ENCODE peak calls at places on chromosome 13, in ten cellular contexts. One of them, this sample, is unnamed.

GRCh38 chr13:84121456-84121855 is 239.2 kb upstream of the SLITRK1 start:
- DNase-seq in C1 segment of cervical spinal cord: no peak
- DNase-seq in NCI-H2081: no peak
- DNase-seq in kidney glomerular epithelial cell: no peak
- DNase-seq in RPMI7951: no peak
- DNase-seq in RWPE1: peak
- DNase-seq in T-helper 2 cell: no peak
- DNase-seq in breast epithelium: no peak
- DNase-seq in head of caudate nucleus: no peak
- DNase-seq in hypothalamus: no peak
- DNase-seq in this sample: no peak

GRCh38 chr13:31209172-31209818 is 9.5 kb downstream of the B3GLCT start:
- DNase-seq in C1 segment of cervical spinal cord: peak
- DNase-seq in NCI-H2081: peak
- DNase-seq in kidney glomerular epithelial cell: no peak
- DNase-seq in RPMI7951: peak
- DNase-seq in RWPE1: no peak
- DNase-seq in T-helper 2 cell: no peak
- DNase-seq in breast epithelium: no peak
- DNase-seq in head of caudate nucleus: peak
- DNase-seq in hypothalamus: no peak
- DNase-seq in this sample: peak

GRCh38 chr13:98476106-98476505 is 100.8 kb downstream of the STK24 start:
- DNase-seq in C1 segment of cervical spinal cord: no peak
- DNase-seq in NCI-H2081: no peak
- DNase-seq in kidney glomerular epithelial cell: no peak
- DNase-seq in RPMI7951: no peak
- DNase-seq in RWPE1: no peak
- DNase-seq in T-helper 2 cell: peak
- DNase-seq in breast epithelium: no peak
- DNase-seq in head of caudate nucleus: no peak
- DNase-seq in hypothalamus: no peak
- DNase-seq in this sample: no peak

GRCh38 chr13:112582305-112582704 is 5.6 kb downstream of the TUBGCP3 start:
- DNase-seq in C1 segment of cervical spinal cord: no peak
- DNase-seq in NCI-H2081: no peak
- DNase-seq in kidney glomerular epithelial cell: no peak
- DNase-seq in RPMI7951: no peak
- DNase-seq in RWPE1: no peak
- DNase-seq in T-helper 2 cell: no peak
- DNase-seq in breast epithelium: no peak
- DNase-seq in head of caudate nucleus: no peak
- DNase-seq in hypothalamus: no peak
- DNase-seq in this sample: no peak

GRCh38 chr13:23889598-23890224 is 511 bp upstream of the MIPEP start:
- DNase-seq in C1 segment of cervical spinal cord: no peak
- DNase-seq in NCI-H2081: no peak
- DNase-seq in kidney glomerular epithelial cell: no peak
- DNase-seq in RPMI7951: peak
- DNase-seq in RWPE1: peak
- DNase-seq in T-helper 2 cell: no peak
- DNase-seq in breast epithelium: no peak
- DNase-seq in head of caudate nucleus: no peak
- DNase-seq in hypothalamus: no peak
- DNase-seq in this sample: peak

GRCh38 chr13:32041429-32041828 is 9.9 kb downstream of the FRY start:
- DNase-seq in C1 segment of cervical spinal cord: no peak
- DNase-seq in NCI-H2081: no peak
- DNase-seq in kidney glomerular epithelial cell: no peak
- DNase-seq in RPMI7951: no peak
- DNase-seq in RWPE1: no peak
- DNase-seq in T-helper 2 cell: no peak
- DNase-seq in breast epithelium: no peak
- DNase-seq in head of caudate nucleus: no peak
- DNase-seq in hypothalamus: no peak
- DNase-seq in this sample: no peak

GRCh38 chr13:107138987-107139386 is 571.0 kb upstream of the ARGLU1 start:
- DNase-seq in C1 segment of cervical spinal cord: no peak
- DNase-seq in NCI-H2081: no peak
- DNase-seq in kidney glomerular epithelial cell: no peak
- DNase-seq in RPMI7951: no peak
- DNase-seq in RWPE1: no peak
- DNase-seq in T-helper 2 cell: no peak
- DNase-seq in breast epithelium: no peak
- DNase-seq in head of caudate nucleus: no peak
- DNase-seq in hypothalamus: no peak
- DNase-seq in this sample: peak

GRCh38 chr13:44713793-44714469 is 137.8 kb upstream of the TSC22D1 start:
- DNase-seq in C1 segment of cervical spinal cord: no peak
- DNase-seq in NCI-H2081: no peak
- DNase-seq in kidney glomerular epithelial cell: peak
- DNase-seq in RPMI7951: peak
- DNase-seq in RWPE1: peak
- DNase-seq in T-helper 2 cell: no peak
- DNase-seq in breast epithelium: no peak
- DNase-seq in head of caudate nucleus: no peak
- DNase-seq in hypothalamus: no peak
- DNase-seq in this sample: no peak

GRCh38 chr13:45113809-45114208 is 6.5 kb upstream of the GTF2F2 start:
- DNase-seq in C1 segment of cervical spinal cord: no peak
- DNase-seq in NCI-H2081: no peak
- DNase-seq in kidney glomerular epithelial cell: no peak
- DNase-seq in RPMI7951: no peak
- DNase-seq in RWPE1: no peak
- DNase-seq in T-helper 2 cell: no peak
- DNase-seq in breast epithelium: no peak
- DNase-seq in head of caudate nucleus: no peak
- DNase-seq in hypothalamus: no peak
- DNase-seq in this sample: no peak

GRCh38 chr13:89796196-89796595 is 1551.3 kb upstream of the MIR17HG start:
- DNase-seq in C1 segment of cervical spinal cord: no peak
- DNase-seq in NCI-H2081: no peak
- DNase-seq in kidney glomerular epithelial cell: no peak
- DNase-seq in RPMI7951: no peak
- DNase-seq in RWPE1: no peak
- DNase-seq in T-helper 2 cell: no peak
- DNase-seq in breast epithelium: no peak
- DNase-seq in head of caudate nucleus: no peak
- DNase-seq in hypothalamus: no peak
- DNase-seq in this sample: no peak

GRCh38 chr13:59906413-59907027 is 257.2 kb downstream of the DIAPH3 start:
- DNase-seq in C1 segment of cervical spinal cord: no peak
- DNase-seq in NCI-H2081: peak
- DNase-seq in kidney glomerular epithelial cell: peak
- DNase-seq in RPMI7951: peak
- DNase-seq in RWPE1: peak
- DNase-seq in T-helper 2 cell: no peak
- DNase-seq in breast epithelium: no peak
- DNase-seq in head of caudate nucleus: no peak
- DNase-seq in hypothalamus: no peak
- DNase-seq in this sample: peak

GRCh38 chr13:52650731-52651130 is 1.9 kb upstream of the SUGT1 start:
- DNase-seq in C1 segment of cervical spinal cord: no peak
- DNase-seq in NCI-H2081: no peak
- DNase-seq in kidney glomerular epithelial cell: no peak
- DNase-seq in RPMI7951: no peak
- DNase-seq in RWPE1: no peak
- DNase-seq in T-helper 2 cell: no peak
- DNase-seq in breast epithelium: no peak
- DNase-seq in head of caudate nucleus: no peak
- DNase-seq in hypothalamus: no peak
- DNase-seq in this sample: no peak

GRCh38 chr13:50610238-50610637 is 233.3 kb downstream of the DLEU7 start:
- DNase-seq in C1 segment of cervical spinal cord: no peak
- DNase-seq in NCI-H2081: no peak
- DNase-seq in kidney glomerular epithelial cell: no peak
- DNase-seq in RPMI7951: no peak
- DNase-seq in RWPE1: no peak
- DNase-seq in T-helper 2 cell: no peak
- DNase-seq in breast epithelium: no peak
- DNase-seq in head of caudate nucleus: no peak
- DNase-seq in hypothalamus: no peak
- DNase-seq in this sample: no peak

GRCh38 chr13:65889368-65889767 is 1340.8 kb downstream of the PCDH9 start:
- DNase-seq in C1 segment of cervical spinal cord: no peak
- DNase-seq in NCI-H2081: no peak
- DNase-seq in kidney glomerular epithelial cell: no peak
- DNase-seq in RPMI7951: no peak
- DNase-seq in RWPE1: no peak
- DNase-seq in T-helper 2 cell: no peak
- DNase-seq in breast epithelium: no peak
- DNase-seq in head of caudate nucleus: no peak
- DNase-seq in hypothalamus: no peak
- DNase-seq in this sample: no peak

GRCh38 chr13:46479691-46480090 is 73.3 kb upstream of the LRCH1 start:
- DNase-seq in C1 segment of cervical spinal cord: no peak
- DNase-seq in NCI-H2081: no peak
- DNase-seq in kidney glomerular epithelial cell: no peak
- DNase-seq in RPMI7951: no peak
- DNase-seq in RWPE1: no peak
- DNase-seq in T-helper 2 cell: no peak
- DNase-seq in breast epithelium: no peak
- DNase-seq in head of caudate nucleus: no peak
- DNase-seq in hypothalamus: no peak
- DNase-seq in this sample: no peak

GRCh38 chr13:38086721-38087120 is 217.1 kb upstream of the TRPC4 start:
- DNase-seq in C1 segment of cervical spinal cord: no peak
- DNase-seq in NCI-H2081: no peak
- DNase-seq in kidney glomerular epithelial cell: no peak
- DNase-seq in RPMI7951: no peak
- DNase-seq in RWPE1: no peak
- DNase-seq in T-helper 2 cell: no peak
- DNase-seq in breast epithelium: no peak
- DNase-seq in head of caudate nucleus: no peak
- DNase-seq in hypothalamus: no peak
- DNase-seq in this sample: no peak

This sample was measured in pons.